ENCODE peak calls at places on chromosomes 5 and 9, in six cellular contexts. L is activated T-helper 1 cell treated with anti-CD3 and anti-CD28 coated beads, Interleukin-12 subunit alpha, Interleukin-12 subunit beta, Interleukin-2, Interleukin-4 antibody, amounts not matched to agents 30 ng/mL and 10 ng/mL and 1 ng/mL, durations not matched to agents 14 hours and 24 hours and 36 hours; R is NCI-H524; O is D721Med; X is GM12892; P is naive B cell. D is an unnamed sample.

GRCh38 chr9:136684339-136684738 is 2.9 kb downstream of the AGPAT2 start:
- DNase-seq in L (no peak), P (no peak), X (no peak), R (no peak), O (no peak), D (no peak)

GRCh38 chr5:1080414-1080813 is 31.4 kb downstream of the SLC12A7 start:
- DNase-seq in P (no peak), L (no peak), O (no peak), X (no peak), R (no peak), D (no peak)

GRCh38 chr5:56211298-56211865 is 21.7 kb downstream of the ANKRD55 start:
- DNase-seq in L (no peak), O (no peak), X (no peak), R (no peak), P (no peak), D (no peak)

GRCh38 chr5:178577944-178578343 is 12.2 kb downstream of the COL23A1 start:
- DNase-seq in X (no peak), L (no peak), R (no peak), O (no peak), P (no peak), D (no peak)

GRCh38 chr9:14813336-14814020 is 90.9 kb upstream of the CER1 start:
- DNase-seq in L (no peak), O (no peak), P (no peak), X (no peak), R (no peak), D (no peak)

GRCh38 chr9:113533335-113534225 is 70.1 kb downstream of the RGS3 start:
- DNase-seq in R (no peak), L (no peak), X (no peak), P (no peak), O (no peak), D (no peak)

GRCh38 chr9:131318211-131318610 is 28.7 kb downstream of the PLPP7 start:
- DNase-seq in R (peak; percentile 89), X (no peak), P (no peak), O (no peak), L (no peak), D (peak; percentile 93)

GRCh38 chr9:6680797-6681146 is 35.2 kb upstream of the GLDC start:
- DNase-seq in O (no peak), P (no peak), R (peak; percentile 58), X (peak; percentile 46), L (peak; percentile 54), D (peak; percentile 67)

GRCh38 chr5:107855171-107855570 is 184.4 kb upstream of the EFNA5 start:
- DNase-seq in P (no peak), L (no peak), R (no peak), O (no peak), X (no peak), D (no peak)

GRCh38 chr5:39202594-39203290 is 16.6 kb downstream of the FYB1 start:
- DNase-seq in X (no peak), O (no peak), P (no peak), R (no peak), L (no peak), D (no peak)

GRCh38 chr5:116521173-116521872 is 53.3 kb downstream of the SEMA6A start:
- DNase-seq in X (no peak), P (no peak), O (no peak), R (no peak), L (no peak), D (no peak)

GRCh38 chr9:107226431-107226830 is 56.6 kb upstream of the RAD23B start:
- DNase-seq in R (no peak), O (no peak), L (no peak), X (no peak), P (no peak), D (no peak)

GRCh38 chr9:99087462-99087861 is 17.5 kb upstream of the TGFBR1 start:
- DNase-seq in O (no peak), X (no peak), L (no peak), P (no peak), R (no peak), D (no peak)

GRCh38 chr5:180084638-180085561 is 13.3 kb upstream of the RNF130 start:
- DNase-seq in R (no peak), L (no peak), P (no peak), O (no peak), X (no peak), D (peak; percentile 36)

GRCh38 chr9:127838375-127839078 is 15.9 kb downstream of the ENG start:
- DNase-seq in X (no peak), L (no peak), O (no peak), R (no peak), P (no peak), D (no peak)

GRCh38 chr5:116520706-116521105 is 53.9 kb downstream of the SEMA6A start:
- DNase-seq in X (no peak), P (no peak), R (no peak), L (no peak), O (no peak), D (no peak)

GRCh38 chr9:35691757-35692301 is 2.1 kb upstream of the TPM2 start:
- DNase-seq in O (no peak), R (no peak), X (no peak), P (no peak), L (no peak), D (no peak)

GRCh38 chr9:35733109-35733541 is 659 bp downstream of the CREB3 start:
- DNase-seq in R (peak; percentile 86), P (no peak), X (no peak), L (no peak), O (no peak), D (peak; percentile 75)

GRCh38 chr9:28155671-28156070 is 582.4 kb upstream of the C9orf72 start:
- DNase-seq in O (no peak), X (no peak), R (no peak), L (no peak), P (no peak), D (no peak)

GRCh38 chr9:104743377-104743985 is 4.0 kb upstream of the NIPSNAP3A start:
- DNase-seq in X (peak; percentile 16), P (peak; percentile 65), R (peak; percentile 64), O (no peak), L (peak; percentile 22), D (peak; percentile 33)

D was measured in WERI-Rb-1.